ENCODE peak calls at places on chromosomes 3 and 15, in nine cellular contexts. P, Z, K, V, S, C, J, T and X are unnamed samples.

GRCh38 chr3:123832712-123833397 is 51.3 kb downstream of the MYLK start:
- DNase-seq in V (no peak), C (no peak), P (no peak), S (no peak), J (no peak), T (no peak), K (no peak), Z (no peak), X (no peak)

GRCh38 chr3:72745146-72745976 is 102.9 kb downstream of the SHQ1 start:
- DNase-seq in P (no peak), K (no peak), T (peak), J (no peak), S (no peak), Z (no peak), C (peak), V (no peak), X (no peak)

GRCh38 chr15:40731034-40731433 is 24.0 kb downstream of the RMDN3 start:
- DNase-seq in V (no peak), J (no peak), S (no peak), P (no peak), C (no peak), T (no peak), Z (no peak), K (no peak), X (no peak)

GRCh38 chr3:24142127-24142526 is 197.0 kb downstream of the NR1D2 start:
- DNase-seq in Z (no peak), V (no peak), J (no peak), S (no peak), T (no peak), K (no peak), C (no peak), P (no peak), X (no peak)

GRCh38 chr3:45546636-45547201 is 47.8 kb upstream of the LIMD1 start:
- DNase-seq in V (no peak), J (no peak), Z (no peak), K (no peak), C (peak), S (no peak), T (no peak), P (no peak), X (no peak)

GRCh38 chr3:17033516-17034168 is 148.9 kb downstream of the PLCL2 start:
- DNase-seq in J (no peak), Z (no peak), K (no peak), C (no peak), P (no peak), V (no peak), S (no peak), T (no peak), X (no peak)

GRCh38 chr3:72157782-72158638 is 373.1 kb upstream of the PROK2 start:
- DNase-seq in T (peak), C (no peak), P (no peak), K (no peak), S (no peak), V (no peak), Z (no peak), J (no peak), X (no peak)

GRCh38 chr3:107328074-107328473 is 49.2 kb upstream of the CCDC54 start:
- DNase-seq in P (no peak), Z (no peak), C (no peak), V (no peak), K (no peak), S (no peak), J (no peak), T (no peak), X (no peak)

GRCh38 chr15:90643301-90643632 is 73.9 kb upstream of the BLM start:
- DNase-seq in K (no peak), V (no peak), J (no peak), Z (no peak), T (no peak), C (no peak), S (no peak), P (no peak), X (no peak)

GRCh38 chr3:29065211-29065785 is 215.6 kb upstream of the RBMS3 start:
- DNase-seq in C (peak), S (peak), P (no peak), T (peak), Z (peak), K (peak), V (peak), J (no peak), X (peak)

GRCh38 chr15:72315706-72316370 is 4.1 kb downstream of the CELF6 start:
- DNase-seq in K (no peak), T (peak), V (no peak), J (no peak), C (no peak), P (no peak), Z (no peak), S (peak), X (no peak)

GRCh38 chr15:39855400-39855799 is 64.7 kb downstream of the GPR176 start:
- DNase-seq in J (no peak), Z (no peak), S (no peak), C (no peak), P (no peak), T (no peak), V (no peak), K (no peak), X (no peak)

GRCh38 chr3:139774570-139775302 is 97.0 kb upstream of the NMNAT3 start:
- DNase-seq in T (no peak), V (no peak), K (no peak), S (peak), P (no peak), C (peak), Z (no peak), J (no peak), X (no peak)

GRCh38 chr3:185164428-185165217 is 11.8 kb upstream of the C3orf70 start:
- DNase-seq in J (no peak), S (no peak), C (no peak), K (no peak), P (no peak), V (no peak), Z (no peak), T (no peak), X (no peak)

GRCh38 chr3:176951144-176951543 is 246.1 kb downstream of the TBL1XR1 start:
- DNase-seq in Z (no peak), C (no peak), V (no peak), T (no peak), K (no peak), J (no peak), S (no peak), P (no peak), X (no peak)

GRCh38 chr3:32972482-32973146 is 21.2 kb downstream of the CCR4 start:
- DNase-seq in V (no peak), J (no peak), C (no peak), Z (no peak), S (no peak), T (no peak), P (no peak), K (no peak), X (no peak)

GRCh38 chr3:123325766-123326256 is 123.1 kb downstream of the ADCY5 start:
- DNase-seq in V (no peak), P (no peak), K (no peak), S (no peak), J (no peak), C (no peak), T (no peak), Z (no peak), X (no peak)

GRCh38 chr3:11640009-11640673 is 3.6 kb downstream of the VGLL4 start:
- DNase-seq in Z (no peak), J (no peak), P (no peak), K (no peak), T (no peak), S (no peak), C (no peak), V (no peak), X (no peak)

GRCh38 chr3:141570068-141570467 is 83.2 kb downstream of the RASA2 start:
- DNase-seq in V (no peak), S (no peak), T (no peak), Z (no peak), K (no peak), C (no peak), J (no peak), P (no peak), X (no peak)

GRCh38 chr15:51966192-51966591 is 5.4 kb downstream of the LEO1 start:
- DNase-seq in J (no peak), S (no peak), Z (no peak), T (no peak), K (no peak), P (no peak), V (no peak), C (no peak), X (no peak)

GRCh38 chr3:59796486-59796885 is 746.7 kb upstream of the CFAP20DC start:
- DNase-seq in J (no peak), S (no peak), T (no peak), C (no peak), K (no peak), P (no peak), Z (no peak), V (no peak), X (no peak)

GRCh38 chr15:91961357-91961756 is 107.8 kb downstream of the SLCO3A1 start:
- DNase-seq in J (no peak), V (no peak), C (no peak), K (no peak), P (no peak), T (no peak), Z (no peak), S (no peak), X (no peak)

GRCh38 chr3:29937185-29937584 is 656.3 kb downstream of the RBMS3 start:
- DNase-seq in J (no peak), P (no peak), S (no peak), C (no peak), T (no peak), V (no peak), K (peak), Z (peak), X (peak)

GRCh38 chr3:42980209-42980608 is 1.1 kb downstream of the GASK1A start:
- DNase-seq in S (no peak), V (peak), T (no peak), C (no peak), Z (no peak), P (no peak), K (no peak), J (no peak), X (no peak)

GRCh38 chr3:146403792-146404191 is 65.6 kb downstream of the PLSCR2 start:
- DNase-seq in T (no peak), C (no peak), Z (no peak), S (no peak), K (no peak), P (no peak), V (no peak), J (no peak), X (no peak)

GRCh38 chr3:144104146-144104545 is 132.5 kb downstream of the DIPK2A start:
- DNase-seq in T (no peak), Z (no peak), S (peak), C (no peak), P (no peak), V (no peak), K (no peak), J (no peak), X (no peak)

GRCh38 chr15:89528757-89529352 is 32.5 kb upstream of the RHCG start:
- DNase-seq in V (no peak), C (no peak), K (no peak), S (no peak), P (no peak), Z (no peak), T (no peak), J (no peak), X (no peak)

GRCh38 chr15:29913528-29914135 is 91.4 kb upstream of the TJP1 start:
- DNase-seq in K (peak), T (no peak), V (no peak), S (no peak), P (no peak), J (no peak), C (no peak), Z (no peak), X (no peak)

GRCh38 chr3:185205865-185206264 is 48.0 kb downstream of the EHHADH start:
- DNase-seq in S (no peak), K (no peak), C (no peak), J (no peak), V (no peak), T (no peak), Z (no peak), P (no peak), X (no peak)

GRCh38 chr3:15281817-15282216 is 50.6 kb downstream of the SH3BP5 start:
- DNase-seq in K (no peak), Z (no peak), P (no peak), S (no peak), T (no peak), J (no peak), C (no peak), V (no peak), X (no peak)